ENCODE peak calls at places on chromosomes 11 and 22, in six cellular contexts. S is HCT116, U is SK-N-SH, N is H1, R is K562, Z is GM12878. A is an unnamed sample.
A peak's percentile ranks its signal among the peaks of the same experiment; 100 is the strongest.

GRCh38 chr11:133041165-133041564 is 491.1 kb downstream of the OPCML start:
- DNase-seq in S (no peak), U (no peak), N (no peak), R (no peak), Z (no peak), A (no peak)

GRCh38 chr11:68256331-68256741 is 15.4 kb downstream of the C11orf24 start:
- DNase-seq in S (no peak), U (no peak), N (no peak), R (no peak), Z (no peak), A (no peak)

GRCh38 chr22:44580176-44580575 is 82.1 kb upstream of the RTL6 start:
- DNase-seq in S (no peak), U (no peak), N (no peak), R (no peak), Z (no peak), A (no peak)

GRCh38 chr11:35330924-35331323 is 88.4 kb downstream of the SLC1A2 start:
- DNase-seq in S (no peak), U (no peak), N (no peak), R (no peak), Z (no peak), A (no peak)

GRCh38 chr22:20994128-20994901 is 7.6 kb downstream of the THAP7 start:
- DNase-seq in S (no peak), U (no peak), N (no peak), R (no peak), Z (no peak), A (no peak)

GRCh38 chr22:45919504-45920286 is 57.3 kb downstream of the WNT7B start:
- DNase-seq in S (no peak), U (no peak), N (no peak), R (no peak), Z (no peak), A (peak; percentile 85)

GRCh38 chr11:91163619-91164451 is 941.0 kb upstream of the CHORDC1 start:
- DNase-seq in S (no peak), U (peak; percentile 28), N (no peak), R (no peak), Z (no peak), A (no peak)

GRCh38 chr11:77517226-77517625 is 43.3 kb upstream of the PAK1 start:
- DNase-seq in S (no peak), U (no peak), N (no peak), R (no peak), Z (no peak), A (no peak)

GRCh38 chr11:35085766-35086165 is 53.2 kb upstream of the CD44 start:
- DNase-seq in S (no peak), U (no peak), N (no peak), R (no peak), Z (no peak), A (no peak)

GRCh38 chr11:65882191-65883057 is 2.8 kb downstream of the CTSW start:
- DNase-seq in S (no peak), U (no peak), N (no peak), R (no peak), Z (no peak), A (no peak)

GRCh38 chr11:76524919-76525318 is 80.1 kb downstream of the EMSY start:
- DNase-seq in S (peak; percentile 26), U (no peak), N (no peak), R (no peak), Z (no peak), A (peak; percentile 12)

GRCh38 chr22:44585559-44586121 is 87.6 kb upstream of the RTL6 start:
- DNase-seq in S (no peak), U (no peak), N (no peak), R (no peak), Z (no peak), A (no peak)

GRCh38 chr11:130338667-130339066 is 23.9 kb upstream of the ZBTB44 start:
- DNase-seq in S (no peak), U (no peak), N (no peak), R (no peak), Z (no peak), A (no peak)

GRCh38 chr22:44669725-44670027 is 32.3 kb upstream of the PRR5 start:
- DNase-seq in S (no peak), U (peak; percentile 69), N (no peak), R (peak; percentile 47), Z (no peak), A (no peak)

GRCh38 chr11:116420770-116421528 is 351.8 kb downstream of the BUD13 start:
- DNase-seq in S (peak; percentile 10), U (no peak), N (no peak), R (no peak), Z (no peak), A (no peak)

GRCh38 chr11:77205467-77206263 is 77.6 kb downstream of the MYO7A start:
- DNase-seq in S (no peak), U (peak; percentile 23), N (no peak), R (no peak), Z (no peak), A (no peak)

GRCh38 chr11:32198053-32198452 is 107.2 kb downstream of the RCN1 start:
- DNase-seq in S (no peak), U (no peak), N (no peak), R (no peak), Z (no peak), A (peak; percentile 60)

GRCh38 chr22:19878461-19879247 is 24.0 kb upstream of the GNB1L start:
- DNase-seq in S (no peak), U (peak; percentile 34), N (no peak), R (no peak), Z (no peak), A (no peak)

GRCh38 chr11:133955091-133955846 is 1.5 kb downstream of the IGSF9B start:
- DNase-seq in S (no peak), U (peak; percentile 81), N (no peak), R (no peak), Z (no peak), A (no peak)

GRCh38 chr11:57345555-57346151 is 7.5 kb downstream of the P2RX3 start:
- DNase-seq in S (peak; percentile 76), U (peak; percentile 86), N (no peak), R (peak; percentile 87), Z (no peak), A (peak; percentile 91)

GRCh38 chr11:117824571-117825537 is at the start of gene FXYD2:
- DNase-seq in S (no peak), U (no peak), N (no peak), R (no peak), Z (no peak), A (no peak)

DNA sequence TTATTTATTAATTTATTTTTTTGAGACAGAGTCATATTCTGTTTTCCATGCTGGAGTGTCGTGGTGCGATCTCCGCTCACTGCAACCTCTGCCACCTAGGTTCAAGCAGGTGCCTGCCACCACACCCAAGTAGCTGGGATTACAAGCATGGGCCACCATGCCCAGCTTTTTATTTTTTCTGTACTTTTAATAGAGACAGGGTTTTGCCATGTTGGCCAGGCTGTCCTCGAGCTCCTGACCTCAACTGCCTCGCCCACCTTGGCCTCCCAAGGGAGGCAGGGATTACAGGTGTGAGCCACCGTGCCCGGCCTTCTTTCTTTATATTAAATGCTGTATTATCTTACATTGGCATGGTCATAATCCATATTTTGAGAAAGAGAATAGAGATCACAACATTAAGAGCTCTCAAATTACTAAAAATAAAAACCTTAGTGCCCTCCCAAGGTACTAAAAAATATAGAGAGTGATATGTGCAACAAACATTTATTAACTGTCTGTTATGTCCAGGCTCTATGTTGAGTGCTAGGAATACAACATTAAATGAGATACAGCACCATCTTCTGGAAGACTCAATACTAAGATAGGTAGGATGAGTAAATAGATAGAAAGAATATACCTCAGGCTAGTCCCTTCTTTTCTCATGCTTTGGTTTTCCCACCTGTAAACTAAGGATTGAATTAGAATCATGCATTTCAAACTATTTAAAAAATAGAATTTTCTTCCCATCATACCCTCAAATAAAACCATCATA is 84.1 kb downstream of the BBOX1 start:
- DNase-seq in S (no peak), U (no peak), N (no peak), R (no peak), Z (no peak), A (peak; percentile 48)
- TF ChIP-seq JUND in S (no peak), U (no peak), N (no peak), R (no peak), Z (no peak), A (no peak)

DNA sequence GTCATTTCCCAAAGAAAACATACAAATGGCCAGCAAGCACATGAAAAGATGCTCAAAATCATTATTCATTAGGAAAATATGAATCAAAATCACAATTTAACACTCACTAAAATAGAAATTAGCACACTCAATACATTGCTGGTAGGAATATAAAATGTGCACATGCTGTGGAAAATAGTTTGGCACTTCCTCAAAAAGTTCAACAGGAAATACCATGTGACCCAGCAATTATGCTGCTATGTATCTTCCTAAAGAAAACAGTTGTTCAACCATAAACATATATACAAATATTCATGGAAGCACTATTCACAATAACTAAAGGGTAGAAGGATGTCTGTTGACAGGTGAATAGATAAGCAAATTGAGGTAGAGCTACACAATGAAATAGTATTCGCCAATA is 187.3 kb upstream of the SOX6 start:
- DNase-seq in S (no peak), U (no peak), N (no peak), R (no peak), Z (no peak), A (no peak)
- TF ChIP-seq JUND in S (no peak), U (no peak), N (no peak), R (no peak), Z (no peak), A (no peak)

GRCh38 chr11:128450882-128451647 is 136.3 kb downstream of the ETS1 start:
- DNase-seq in S (no peak), U (no peak), N (no peak), R (no peak), Z (no peak), A (no peak)

GRCh38 chr11:128448487-128448886 is 138.9 kb downstream of the ETS1 start:
- DNase-seq in S (peak; percentile 95), U (no peak), N (peak; percentile 25), R (no peak), Z (no peak), A (no peak)

GRCh38 chr11:128448981-128449713 is 138.2 kb downstream of the ETS1 start:
- DNase-seq in S (no peak), U (no peak), N (no peak), R (no peak), Z (no peak), A (no peak)

GRCh38 chr11:128453444-128454336 is 133.7 kb downstream of the ETS1 start:
- DNase-seq in S (no peak), U (no peak), N (no peak), R (no peak), Z (no peak), A (no peak)

DNA sequence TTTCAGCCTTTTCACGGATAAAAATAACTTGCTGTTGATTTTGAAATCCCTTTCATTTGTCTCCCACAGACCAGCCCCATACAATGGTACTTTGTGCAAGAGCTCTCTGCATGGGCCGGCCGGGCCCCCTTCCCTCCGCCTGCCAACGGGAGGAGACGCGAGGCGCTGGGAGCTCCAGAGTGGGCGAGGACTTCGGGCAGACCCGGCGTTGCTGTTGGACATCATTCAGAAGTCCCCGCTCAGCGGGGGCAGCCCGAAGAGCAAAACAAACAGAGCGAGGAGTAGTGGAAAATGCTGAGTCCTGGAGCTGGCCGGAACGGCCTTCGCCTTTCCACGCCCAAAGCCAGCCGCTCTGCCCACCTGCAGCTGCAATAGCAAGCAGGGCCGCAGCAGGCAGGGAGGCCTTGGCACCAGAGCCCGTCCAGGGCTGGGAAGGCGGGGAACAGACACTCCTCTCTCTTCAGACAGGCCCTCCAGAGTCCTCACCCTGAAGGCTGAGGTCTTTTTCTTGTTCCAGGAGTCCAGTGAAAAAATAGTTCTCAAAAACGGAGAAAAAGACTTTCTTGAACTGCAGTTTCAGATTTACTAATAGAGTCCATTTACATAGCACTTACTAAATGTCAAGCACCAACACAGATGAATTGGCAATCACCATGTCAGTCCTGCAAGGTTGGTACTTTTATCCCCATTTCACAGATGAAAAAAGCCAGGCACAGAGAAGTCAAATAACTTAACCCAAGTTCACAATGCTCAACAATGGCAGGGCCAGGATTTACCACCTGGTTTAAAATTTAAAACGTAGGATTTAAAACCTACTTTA is 135.5 kb downstream of the ETS1 start:
- DNase-seq in S (no peak), U (no peak), N (no peak), R (no peak), Z (no peak), A (no peak)
- TF ChIP-seq JUND in S (no peak), U (no peak), N (no peak), R (no peak), Z (no peak), A (no peak)

GRCh38 chr22:22938672-22939536 is 51.3 kb downstream of the IGLL5 start:
- DNase-seq in S (no peak), U (no peak), N (no peak), R (no peak), Z (no peak), A (no peak)
- TF ChIP-seq JUND in S (no peak), U (no peak), N (no peak), R (no peak), Z (no peak), A (no peak)